ENCODE peak calls at places on chromosomes 5 and 9, in nine cellular contexts. H is NCI-H460, W is iPS-NIHi11, N is kidney epithelial cell, E is mesothelial cell of epicardium, T is HT1080, O is ELF-1, M is activated T-cell treated with anti-CD3 and anti-CD28 coated beads for 1 hour, Z is BJ. S is an unnamed sample.

GRCh38 chr5:95554331-95554646 is 488 bp downstream of the SKIC3 start:
- DNase-seq in E (no peak), W (no peak), Z (no peak), M (no peak), H (no peak), O (no peak), N (no peak), T (no peak), S (no peak)

GRCh38 chr5:6819521-6819920 is 106.3 kb downstream of the TENT4A start:
- DNase-seq in Z (no peak), H (no peak), W (peak; percentile 25), M (no peak), N (no peak), E (no peak), O (peak; percentile 9), T (no peak), S (peak; percentile 62)

GRCh38 chr9:13500034-13500433 is 220.5 kb upstream of the MPDZ start:
- DNase-seq in T (no peak), M (no peak), E (no peak), Z (no peak), H (no peak), N (no peak), W (no peak), O (peak; percentile 21), S (no peak)

GRCh38 chr5:180591249-180591887 is at the start of gene SCGB3A1:
- DNase-seq in Z (no peak), M (no peak), E (no peak), N (no peak), T (no peak), O (no peak), H (no peak), W (no peak), S (peak; percentile 58)

GRCh38 chr9:130570200-130570599 is 9.2 kb upstream of the FUBP3 start:
- DNase-seq in E (no peak), O (no peak), T (peak; percentile 89), M (no peak), H (peak; percentile 9), Z (no peak), N (peak; percentile 14), W (no peak), S (peak; percentile 37)

GRCh38 chr9:105296889-105297288 is 52.4 kb downstream of the SLC44A1 start:
- DNase-seq in T (peak; percentile 80), O (peak; percentile 47), H (peak; percentile 99), E (no peak), Z (peak; percentile 82), N (peak; percentile 79), W (peak; percentile 25), M (no peak), S (peak; percentile 16)

GRCh38 chr9:69071059-69071458 is 35.5 kb downstream of the FXN start:
- DNase-seq in O (no peak), N (no peak), M (no peak), T (no peak), E (no peak), H (no peak), W (no peak), Z (no peak), S (no peak)

GRCh38 chr5:71658916-71659661 is 60.0 kb upstream of the CARTPT start:
- DNase-seq in M (no peak), N (no peak), O (no peak), H (no peak), T (no peak), Z (no peak), W (no peak), E (no peak), S (no peak)

GRCh38 chr5:175617447-175617846 is 40.4 kb upstream of the HRH2 start:
- DNase-seq in W (peak; percentile 62), N (no peak), E (no peak), Z (no peak), T (no peak), H (no peak), M (no peak), O (no peak), S (no peak)

GRCh38 chr5:166845044-166845443 is 1446.4 kb upstream of the WWC1 start:
- DNase-seq in Z (no peak), N (no peak), T (peak; percentile 1), W (peak; percentile 51), M (no peak), E (peak; percentile 57), O (peak; percentile 6), H (peak; percentile 14), S (peak; percentile 80)

GRCh38 chr9:134913713-134914500 is 3.8 kb downstream of the FCN1 start:
- DNase-seq in Z (no peak), T (no peak), H (no peak), N (no peak), M (no peak), O (no peak), E (peak; percentile 22), W (no peak), S (no peak)

GRCh38 chr5:123098767-123099513 is 9.9 kb downstream of the PRDM6 start:
- DNase-seq in H (no peak), W (no peak), M (no peak), N (no peak), Z (no peak), E (no peak), T (no peak), O (no peak), S (no peak)

GRCh38 chr5:10331341-10331796 is 22.1 kb upstream of the MARCHF6 start:
- DNase-seq in M (no peak), W (no peak), E (no peak), O (no peak), T (peak; percentile 41), Z (no peak), N (no peak), H (no peak), S (peak; percentile 86)

GRCh38 chr9:99023831-99024230 is 80.1 kb downstream of the COL15A1 start:
- DNase-seq in Z (no peak), H (no peak), N (no peak), M (no peak), O (no peak), W (peak; percentile 46), T (no peak), E (peak; percentile 35), S (peak; percentile 57)

GRCh38 chr9:14654932-14655331 is 38.3 kb downstream of the ZDHHC21 start:
- DNase-seq in W (no peak), M (no peak), N (no peak), O (no peak), E (no peak), H (no peak), T (no peak), Z (no peak), S (peak; percentile 15)

GRCh38 chr9:24296124-24296523 is 249.6 kb downstream of the IZUMO3 start:
- DNase-seq in M (no peak), O (no peak), T (no peak), W (no peak), N (no peak), H (no peak), Z (no peak), E (no peak), S (no peak)

GRCh38 chr9:87479801-87480201 is 17.9 kb upstream of the DAPK1 start:
- DNase-seq in E (no peak), M (no peak), H (no peak), Z (no peak), W (no peak), O (no peak), N (no peak), T (peak; percentile 67), S (no peak)

GRCh38 chr5:89703799-89704198 is 705.8 kb downstream of the CETN3 start:
- DNase-seq in H (no peak), Z (no peak), W (peak; percentile 60), O (peak; percentile 62), M (no peak), E (no peak), N (peak; percentile 26), T (no peak), S (peak; percentile 83)

GRCh38 chr5:77316871-77317661 is 106.6 kb downstream of the PDE8B start:
- DNase-seq in Z (peak; percentile 26), E (no peak), W (no peak), H (no peak), N (no peak), M (no peak), O (no peak), T (peak; percentile 46), S (no peak)

GRCh38 chr5:43117092-43117491 is 3.6 kb upstream of the ZNF131 start:
- DNase-seq in E (no peak), N (no peak), M (no peak), O (no peak), Z (no peak), T (no peak), H (no peak), W (no peak), S (no peak)

GRCh38 chr5:173581408-173582197 is 34.8 kb downstream of the BOD1 start:
- DNase-seq in E (peak; percentile 78), Z (no peak), T (peak; percentile 32), W (peak; percentile 82), O (peak; percentile 77), H (peak; percentile 31), N (no peak), M (peak; percentile 30), S (peak; percentile 67)